ENCODE peak calls at places on chromosomes 2 and 18, in six cellular contexts. P is stimulated activated CD4-positive, alpha-beta T cell treated with anti-CD3 and anti-CD28 coated beads, Interleukin-1b, Interleukin-23, amount 100 ng/mL, for 1 hour; W is SK-MEL-5; A is AG08396; V is HT1080; J is ovary. E is an unnamed sample.

GRCh38 chr2:135052997-135053474 is 944 bp downstream of the RAB3GAP1 start:
- DNase-seq in P (no peak), W (no peak), A (no peak), V (peak), J (no peak), E (no peak)

GRCh38 chr2:128310761-128311160 is 7.9 kb downstream of the HS6ST1 start:
- DNase-seq in P (no peak), W (no peak), A (no peak), V (no peak), J (no peak), E (no peak)

GRCh38 chr2:157058161-157058560 is 199.3 kb upstream of the GALNT5 start:
- DNase-seq in P (no peak), W (peak), A (no peak), V (no peak), J (no peak), E (no peak)

GRCh38 chr18:7205346-7205745 is 25.5 kb upstream of the LRRC30 start:
- DNase-seq in P (no peak), W (no peak), A (no peak), V (no peak), J (no peak), E (no peak)

GRCh38 chr18:70044626-70045025 is 97.0 kb upstream of the CD226 start:
- DNase-seq in P (no peak), W (peak), A (peak), V (peak), J (no peak), E (no peak)

GRCh38 chr2:30625600-30626208 is 178.7 kb downstream of the LCLAT1 start:
- DNase-seq in P (no peak), W (no peak), A (no peak), V (no peak), J (no peak), E (no peak)

GRCh38 chr2:140916410-140916809 is 1214.4 kb downstream of the LRP1B start:
- DNase-seq in P (no peak), W (no peak), A (no peak), V (no peak), J (no peak), E (no peak)

GRCh38 chr18:48732767-48733424 is 194.1 kb downstream of the CTIF start:
- DNase-seq in P (no peak), W (no peak), A (no peak), V (no peak), J (no peak), E (no peak)

GRCh38 chr2:230865766-230866703 is 1.3 kb downstream of the ITM2C start:
- DNase-seq in P (no peak), W (peak), A (peak), V (no peak), J (peak), E (no peak)

GRCh38 chr2:70141754-70142589 is 48.8 kb downstream of the C2orf42 start:
- DNase-seq in P (no peak), W (peak), A (peak), V (no peak), J (no peak), E (no peak)

GRCh38 chr18:49514577-49514976 is 27.5 kb upstream of the C18orf32 start:
- DNase-seq in P (no peak), W (no peak), A (no peak), V (no peak), J (no peak), E (no peak)

GRCh38 chr2:49261791-49262190 is 107.5 kb upstream of the FSHR start:
- DNase-seq in P (no peak), W (no peak), A (no peak), V (no peak), J (no peak), E (no peak)

GRCh38 chr2:105317937-105318336 is 11.6 kb downstream of the TGFBRAP1 start:
- DNase-seq in P (no peak), W (no peak), A (no peak), V (no peak), J (no peak), E (no peak)

GRCh38 chr18:79888016-79888415 is 63.4 kb downstream of the SLC66A2 start:
- DNase-seq in P (no peak), W (no peak), A (no peak), V (no peak), J (no peak), E (no peak)

GRCh38 chr2:197028230-197028629 is 101.7 kb upstream of the PGAP1 start:
- DNase-seq in P (no peak), W (no peak), A (peak), V (peak), J (no peak), E (no peak)

GRCh38 chr2:221716434-221717303 is 144.6 kb upstream of the EPHA4 start:
- DNase-seq in P (no peak), W (no peak), A (peak), V (peak), J (no peak), E (no peak)

GRCh38 chr2:109102588-109103233 is 26.3 kb upstream of the SH3RF3 start:
- DNase-seq in P (no peak), W (no peak), A (no peak), V (no peak), J (no peak), E (no peak)

GRCh38 chr2:107719781-107720180 is 106.9 kb upstream of the RGPD4 start:
- DNase-seq in P (no peak), W (no peak), A (no peak), V (no peak), J (no peak), E (no peak)

GRCh38 chr2:42856891-42857632 is 64.7 kb upstream of the HAAO start:
- DNase-seq in P (no peak), W (no peak), A (no peak), V (no peak), J (no peak), E (no peak)

GRCh38 chr18:60279394-60279793 is 93.2 kb downstream of the MC4R start:
- DNase-seq in P (no peak), W (no peak), A (no peak), V (no peak), J (no peak), E (no peak)

GRCh38 chr2:196480653-196481322 is 158.7 kb upstream of the CCDC150 start:
- DNase-seq in P (no peak), W (no peak), A (no peak), V (no peak), J (no peak), E (no peak)

GRCh38 chr2:227411320-227411989 is 23.7 kb upstream of the SCYGR1 start:
- DNase-seq in P (no peak), W (no peak), A (no peak), V (peak), J (no peak), E (no peak)

GRCh38 chr18:48058486-48058885 is 128.0 kb upstream of the SMAD2 start:
- DNase-seq in P (no peak), W (no peak), A (no peak), V (no peak), J (no peak), E (no peak)

GRCh38 chr2:69789129-69789528 is 40.3 kb upstream of the GMCL1 start:
- DNase-seq in P (no peak), W (no peak), A (peak), V (no peak), J (no peak), E (no peak)

GRCh38 chr2:181977661-181978350 is 7.8 kb upstream of the PPP1R1C start:
- DNase-seq in P (no peak), W (peak), A (peak), V (peak), J (no peak), E (no peak)

GRCh38 chr2:156464106-156464505 is 27.9 kb downstream of the GPD2 start:
- DNase-seq in P (no peak), W (no peak), A (no peak), V (no peak), J (no peak), E (no peak)

E was measured in activated T-helper 1 cell treated with Interleukin-2 at 50 U/mL for 16 hours.